ENCODE peak calls at places on chromosome 5, in six cellular contexts. P is breast epithelium, M is tibial artery, O is spleen, U is body of pancreas, X is heart left ventricle. C is an unnamed sample.
A peak's percentile ranks its signal among the peaks of the same experiment; 100 is the strongest.

GRCh38 chr5:67490543-67491321 is 294.1 kb upstream of the CD180 start:
- DNase-seq in P (no peak), M (no peak), O (no peak), U (no peak), X (no peak), C (no peak)

GRCh38 chr5:172909931-172910502 is 49.2 kb upstream of the RPL26L1 start:
- DNase-seq in P (no peak), M (no peak), O (no peak), U (no peak), X (no peak), C (no peak)

GRCh38 chr5:179680014-179680779 is 637 bp downstream of the CBY3 start:
- DNase-seq in P (no peak), M (no peak), O (no peak), U (no peak), X (no peak), C (no peak)

GRCh38 chr5:132094393-132095076 is 20.9 kb downstream of the CSF2 start:
- DNase-seq in P (peak; percentile 44), M (no peak), O (peak; percentile 71), U (peak; percentile 19), X (no peak), C (no peak)

GRCh38 chr5:178117911-178118310 is 4.6 kb downstream of the N4BP3 start:
- DNase-seq in P (no peak), M (no peak), O (no peak), U (no peak), X (no peak), C (no peak)

GRCh38 chr5:59174248-59174844 is 591.5 kb downstream of the RAB3C start:
- DNase-seq in P (no peak), M (no peak), O (no peak), U (peak; percentile 54), X (no peak), C (no peak)

GRCh38 chr5:352639-353598 is 31.4 kb downstream of the AHRR start:
- DNase-seq in P (no peak), M (no peak), O (no peak), U (no peak), X (no peak), C (no peak)

GRCh38 chr5:96150007-96150406 is 188.4 kb upstream of the ELL2 start:
- DNase-seq in P (no peak), M (no peak), O (no peak), U (no peak), X (no peak), C (no peak)

DNA sequence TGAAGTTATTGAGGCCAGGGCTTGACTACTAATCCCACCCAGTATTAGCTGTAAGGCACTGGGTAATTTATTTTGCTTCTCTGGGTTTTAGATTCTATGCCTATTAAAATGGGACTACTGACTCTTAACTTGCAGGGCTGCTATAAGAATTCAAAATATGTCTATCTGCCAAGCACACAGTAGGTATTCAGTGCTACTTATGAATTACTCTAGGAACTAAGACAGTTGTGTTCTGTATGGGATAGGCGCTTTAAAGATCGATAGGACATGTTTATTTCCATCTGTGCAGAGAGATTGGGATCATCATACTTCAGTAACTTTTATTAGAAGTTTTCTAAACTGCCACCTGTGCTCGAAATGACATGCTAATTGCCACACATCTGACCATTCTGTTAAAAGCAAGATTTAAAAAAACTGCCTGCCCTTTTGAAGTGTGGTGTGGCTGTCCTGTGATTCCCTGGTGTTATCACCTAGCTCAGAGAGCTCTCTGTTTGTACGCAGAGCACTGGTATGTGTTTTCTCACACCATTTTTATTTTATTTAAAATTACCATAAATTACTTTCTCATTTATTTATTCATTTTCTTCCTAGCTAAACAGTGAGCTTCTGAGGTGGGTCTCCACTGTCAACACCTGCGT is 58.7 kb downstream of the FYB1 start:
- DNase-seq in P (no peak), M (no peak), O (no peak), U (no peak), X (no peak), C (no peak)
- H3K9me3 ChIP-seq in P (no peaks in the 10 kb centered on the region), M (no peaks in the 10 kb centered on the region), O (no peaks in the 10 kb centered on the region), U (no peaks in the 10 kb centered on the region), X (no peaks in the 10 kb centered on the region), C (no peaks in the 10 kb centered on the region)

GRCh38 chr5:150945501-150945900 is 40.7 kb upstream of the ZNF300 start:
- DNase-seq in P (no peak), M (no peak), O (no peak), U (no peak), X (no peak), C (no peak)
- H3K9me3 ChIP-seq in P (peaks cover 39% of the 10 kb centered on the region), M (no peaks in the 10 kb centered on the region), O (peaks cover 98% of the 10 kb centered on the region), U (no peaks in the 10 kb centered on the region), X (peaks cover 89% of the 10 kb centered on the region), C (peaks cover 3% of the 10 kb centered on the region)

GRCh38 chr5:134975843-134976242 is 8.1 kb downstream of the CATSPER3 start:
- DNase-seq in P (no peak), M (no peak), O (no peak), U (no peak), X (no peak), C (no peak)
- H3K9me3 ChIP-seq in P (peaks cover 43% of the 10 kb centered on the region), M (no peaks in the 10 kb centered on the region), O (peaks cover 39% of the 10 kb centered on the region), U (no peaks in the 10 kb centered on the region), X (peaks cover 29% of the 10 kb centered on the region), C (no peaks in the 10 kb centered on the region)

GRCh38 chr5:45225571-45226031 is 416.9 kb downstream of the MRPS30 start:
- DNase-seq in P (no peak), M (no peak), O (no peak), U (no peak), X (no peak), C (no peak)
- H3K9me3 ChIP-seq in P (no peaks in the 10 kb centered on the region), M (no peaks in the 10 kb centered on the region), O (peaks cover 6% of the 10 kb centered on the region), U (no peaks in the 10 kb centered on the region), X (no peaks in the 10 kb centered on the region), C (no peaks in the 10 kb centered on the region)

GRCh38 chr5:141356950-141357349 is 2.1 kb downstream of the PCDHGA4 start:
- DNase-seq in P (no peak), M (no peak), O (no peak), U (no peak), X (no peak), C (no peak)
- H3K9me3 ChIP-seq in P (peaks cover 74% of the 10 kb centered on the region), M (no peaks in the 10 kb centered on the region), O (peaks cover 82% of the 10 kb centered on the region), U (peaks cover 7% of the 10 kb centered on the region), X (peaks cover 98% of the 10 kb centered on the region), C (no peaks in the 10 kb centered on the region)

DNA sequence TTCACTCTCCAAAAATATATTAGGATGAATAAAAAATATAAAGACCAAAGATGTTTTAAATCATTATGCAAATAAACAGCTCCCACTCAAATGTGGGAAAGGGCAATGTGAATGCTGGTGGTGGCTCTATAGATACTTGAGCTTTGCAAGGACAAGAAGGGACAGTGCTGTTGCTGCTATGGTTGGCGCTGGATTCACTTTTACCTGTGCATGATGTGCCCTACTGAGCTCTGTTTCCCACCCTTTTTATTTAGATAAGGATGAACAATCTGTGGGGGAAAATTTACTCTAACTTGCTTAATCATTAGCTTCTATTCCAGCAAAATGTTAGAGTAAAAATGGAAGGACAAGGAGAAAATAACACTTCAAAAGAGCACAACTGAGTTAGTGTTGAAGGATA is 1726.8 kb downstream of the MAT2B start:
- DNase-seq in P (no peak), M (no peak), O (no peak), U (no peak), X (no peak), C (no peak)
- H3K9me3 ChIP-seq in P (no peaks in the 10 kb centered on the region), M (no peaks in the 10 kb centered on the region), O (peaks cover 4% of the 10 kb centered on the region), U (no peaks in the 10 kb centered on the region), X (peaks cover 5% of the 10 kb centered on the region), C (no peaks in the 10 kb centered on the region)

C was measured in gastrocnemius medialis.